ENCODE peak calls at places on chromosomes 5 and 9, in seven cellular contexts. F is SK-N-DZ, R is KG1, T is T-helper 2 cell, H is Ammon's horn, V is fibroblast of mammary gland, X is hypothalamus. Y is an unnamed sample.
A peak's percentile ranks its signal among the peaks of the same experiment; 100 is the strongest.

GRCh38 chr5:175683921-175684320 is 26.1 kb downstream of the HRH2 start:
- DNase-seq in F (no peak), R (no peak), T (no peak), H (no peak), V (no peak), X (no peak), Y (no peak)

GRCh38 chr5:68875351-68875750 is 218.5 kb upstream of the SLC30A5 start:
- DNase-seq in F (no peak), R (no peak), T (no peak), H (no peak), V (no peak), X (no peak), Y (no peak)

GRCh38 chr5:177496111-177497010 is 1.0 kb downstream of the PDLIM7 start:
- DNase-seq in F (peak; percentile 91), R (no peak), T (no peak), H (no peak), V (peak; percentile 92), X (no peak), Y (no peak)

GRCh38 chr9:36980148-36980974 is 53.7 kb downstream of the PAX5 start:
- DNase-seq in F (peak; percentile 55), R (no peak), T (no peak), H (no peak), V (no peak), X (no peak), Y (no peak)

GRCh38 chr5:35240892-35241291 is 10.6 kb upstream of the PRLR start:
- DNase-seq in F (no peak), R (no peak), T (no peak), H (no peak), V (no peak), X (no peak), Y (no peak)

GRCh38 chr9:133505901-133506652 is 18.7 kb downstream of the MYMK start:
- DNase-seq in F (no peak), R (no peak), T (no peak), H (no peak), V (peak; percentile 91), X (no peak), Y (no peak)

GRCh38 chr5:6710078-6710477 is 3.2 kb upstream of the TENT4A start:
- DNase-seq in F (no peak), R (no peak), T (no peak), H (no peak), V (no peak), X (no peak), Y (no peak)

GRCh38 chr5:36059571-36060515 is 6.8 kb downstream of the UGT3A2 start:
- DNase-seq in F (no peak), R (no peak), T (no peak), H (no peak), V (no peak), X (no peak), Y (no peak)

GRCh38 chr9:124020520-124021384 is 9.2 kb downstream of the LHX2 start:
- DNase-seq in F (no peak), R (no peak), T (no peak), H (no peak), V (no peak), X (no peak), Y (no peak)

GRCh38 chr5:151684690-151685361 is 1.9 kb downstream of the SPARC start:
- DNase-seq in F (no peak), R (no peak), T (no peak), H (peak; percentile 50), V (peak; percentile 97), X (no peak), Y (no peak)

GRCh38 chr5:34929720-34930526 is 564 bp downstream of the DNAJC21 start:
- DNase-seq in F (peak; percentile 80), R (peak; percentile 73), T (peak; percentile 77), H (peak; percentile 82), V (peak; percentile 70), X (peak; percentile 72), Y (peak; percentile 74)

GRCh38 chr5:147348046-147348445 is 113.2 kb downstream of the STK32A start:
- DNase-seq in F (no peak), R (no peak), T (no peak), H (no peak), V (peak; percentile 74), X (no peak), Y (no peak)

GRCh38 chr9:133537257-133537656 is 2.8 kb downstream of the ADAMTSL2 start:
- DNase-seq in F (no peak), R (no peak), T (no peak), H (no peak), V (no peak), X (no peak), Y (no peak)

GRCh38 chr5:91307023-91307422 is 76.1 kb downstream of the ARRDC3 start:
- DNase-seq in F (no peak), R (no peak), T (no peak), H (no peak), V (peak; percentile 89), X (no peak), Y (no peak)

GRCh38 chr5:152092580-152092979 is 167.9 kb upstream of the GLRA1 start:
- DNase-seq in F (no peak), R (no peak), T (no peak), H (no peak), V (peak; percentile 2), X (no peak), Y (no peak)

GRCh38 chr5:79886940-79887339 is 104.1 kb downstream of the MTX3 start:
- DNase-seq in F (no peak), R (no peak), T (no peak), H (no peak), V (no peak), X (no peak), Y (no peak)

GRCh38 chr5:172395483-172395882 is 58.8 kb downstream of the SH3PXD2B start:
- DNase-seq in F (no peak), R (no peak), T (no peak), H (no peak), V (peak; percentile 36), X (no peak), Y (no peak)

GRCh38 chr9:34594177-34594576 is 4.7 kb upstream of the CNTFR start:
- DNase-seq in F (no peak), R (no peak), T (no peak), H (no peak), V (no peak), X (no peak), Y (no peak)

GRCh38 chr5:28328691-28329090 is 1290.3 kb upstream of the CDH9 start:
- DNase-seq in F (no peak), R (no peak), T (no peak), H (peak; percentile 7), V (peak; percentile 37), X (no peak), Y (no peak)

GRCh38 chr9:96116275-96117051 is 185.5 kb downstream of the HSD17B3 start:
- DNase-seq in F (no peak), R (no peak), T (no peak), H (peak; percentile 98), V (no peak), X (peak; percentile 86), Y (no peak)

Y was measured in activated T-helper 9 cell treated with anti-CD3 and anti-CD28 coated beads, Interleukin-2, amount 50 U/mL, for 16 hours.